ENCODE peak calls at places on chromosomes 7 and 10, in ten cellular contexts. M is CD4-positive, CD25-positive, alpha-beta regulatory T cell; Y is aorta; N is HCT116; O is hepatocyte; A is astrocyte; H is PC-3; J is AG04450; U is A549; E is psoas muscle. Q is an unnamed sample. For H3K9me3, the result is how much of the 10 kb centered on the place peaks cover.

GRCh38 chr7:140190588-140190987 is 13.8 kb upstream of the KDM7A start:
- DNase-seq in U (no peak), E (no peak), J (no peak), O (no peak), N (no peak), M (no peak), Y (no peak), H (no peak), A (no peak), Q (no peak)

GRCh38 chr10:19724287-19724686 is 91.9 kb upstream of the PLXDC2 start:
- DNase-seq in A (no peak), N (no peak), E (no peak), M (no peak), Y (no peak), J (no peak), H (no peak), O (no peak), U (no peak), Q (no peak)

GRCh38 chr10:16816830-16817124 is 447 bp downstream of the RSU1 start:
- DNase-seq in A (no peak), H (no peak), Y (no peak), E (no peak), U (peak), M (no peak), O (no peak), J (no peak), N (no peak), Q (no peak)

GRCh38 chr10:117442944-117443676 is 67.9 kb upstream of the PDZD8 start:
- DNase-seq in N (peak), H (peak), E (peak), M (peak), Y (peak), A (peak), J (no peak), U (peak), O (peak), Q (peak)

GRCh38 chr7:27095050-27095896 is 527 bp downstream of the HOXA1 start:
- DNase-seq in H (no peak), Y (no peak), U (no peak), O (no peak), E (peak), N (no peak), A (peak), M (peak), J (no peak), Q (no peak)

GRCh38 chr10:122648599-122649428 is 50.8 kb downstream of the C10orf120 start:
- DNase-seq in U (peak), Y (no peak), H (peak), O (peak), N (peak), M (peak), E (peak), J (peak), A (no peak), Q (peak)

GRCh38 chr10:66349726-66350125 is 576.1 kb upstream of the LRRTM3 start:
- DNase-seq in E (no peak), M (no peak), H (peak), Y (no peak), U (no peak), J (no peak), A (peak), N (no peak), O (no peak), Q (no peak)

GRCh38 chr10:45082176-45082575 is 81.5 kb downstream of the ZNF22 start:
- DNase-seq in H (no peak), N (no peak), O (no peak), M (no peak), E (no peak), Y (no peak), U (no peak), A (no peak), J (no peak), Q (no peak)

GRCh38 chr10:97778452-97779302 is 6.9 kb upstream of the SFRP5 start:
- DNase-seq in J (no peak), N (no peak), Y (no peak), A (no peak), U (no peak), O (no peak), H (no peak), E (no peak), M (no peak), Q (no peak)

GRCh38 chr7:50317697-50318640 is 13.5 kb downstream of the IKZF1 start:
- DNase-seq in A (no peak), O (no peak), Y (no peak), H (no peak), J (no peak), U (no peak), N (no peak), M (peak), E (no peak), Q (no peak)

GRCh38 chr10:1643161-1643910 is 94.0 kb downstream of the ADARB2 start:
- DNase-seq in M (peak), H (peak), U (peak), A (no peak), E (no peak), N (no peak), O (peak), J (no peak), Y (no peak), Q (no peak)

GRCh38 chr10:31606841-31607240 is 287.8 kb downstream of the ZEB1 start:
- DNase-seq in N (no peak), J (no peak), Y (no peak), O (no peak), U (no peak), M (no peak), E (no peak), H (no peak), A (no peak), Q (no peak)

GRCh38 chr7:128135275-128136214 is 104.3 kb upstream of the LRRC4 start:
- DNase-seq in J (no peak), M (peak), E (peak), N (peak), U (peak), O (peak), H (peak), A (peak), Y (peak), Q (peak)

GRCh38 chr10:106023329-106023728 is 1141.2 kb downstream of the SORCS1 start:
- DNase-seq in U (no peak), M (no peak), J (no peak), Y (no peak), O (no peak), N (no peak), H (no peak), A (no peak), E (no peak), Q (no peak)

DNA sequence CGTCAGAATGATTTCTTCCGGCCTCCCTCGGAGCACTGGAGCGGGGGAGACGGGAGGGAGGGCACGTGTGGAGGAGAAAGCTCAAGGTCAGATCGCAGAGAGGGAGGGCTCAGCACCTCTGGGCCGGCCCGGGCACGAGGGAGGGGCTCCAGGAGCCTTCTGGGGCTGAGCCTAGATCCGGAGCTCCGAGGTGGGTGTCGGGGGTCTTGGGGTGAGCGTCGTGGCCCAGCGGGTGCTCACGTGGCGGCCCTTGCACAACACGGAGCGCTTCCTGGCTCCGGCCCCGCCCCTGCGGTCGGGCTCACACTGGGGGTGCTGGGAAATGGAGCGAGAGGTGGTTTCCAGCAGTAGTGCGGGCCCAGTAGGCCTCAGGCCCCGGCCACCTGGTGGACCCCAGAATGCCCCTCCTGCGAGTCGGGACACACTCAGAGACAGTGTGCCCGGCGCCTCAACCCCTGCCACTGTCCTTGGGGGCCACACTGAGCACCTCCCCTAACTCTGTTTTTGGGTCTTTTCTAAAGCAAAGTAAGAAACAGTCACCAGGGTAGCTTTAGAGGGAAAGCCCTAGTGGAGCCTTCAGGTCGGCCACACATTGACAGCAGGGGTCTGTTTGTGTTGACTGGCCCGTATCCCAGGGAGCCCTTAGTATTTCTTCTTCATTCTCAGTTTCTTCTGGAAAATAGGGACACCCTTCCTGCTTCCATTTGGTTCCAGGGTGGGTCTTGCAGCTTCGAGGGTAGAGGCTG is 798 bp downstream of the PPIF start:
- DNase-seq in H (peak), N (peak), O (peak), J (peak), Y (peak), A (peak), M (peak), U (peak), E (peak), Q (peak)
- H3K27ac ChIP-seq in H (peak), N (peak), O (peak), J (peak), Y (no peak), A (peak), M (peak), U (peak), E (peak), Q (peak)

GRCh38 chr7:23852135-23852534 is 142.1 kb downstream of the STK31 start:
- DNase-seq in U (no peak), M (no peak), J (no peak), O (no peak), N (no peak), A (peak), H (no peak), E (no peak), Y (no peak), Q (no peak)
- H3K9me3 ChIP-seq in U (under half), M (under half), J (under half), O (under half), N (under half), A (under half), H (under half), E (under half), Y (under half), Q (under half)

GRCh38 chr10:86666538-86666937 is 1.8 kb upstream of the LDB3 start:
- DNase-seq in E (no peak), Y (no peak), J (no peak), O (no peak), M (no peak), U (no peak), H (no peak), A (no peak), N (no peak), Q (no peak)
- H3K4me3 ChIP-seq in E (peak), Y (no peak), J (no peak), O (no peak), M (no peak), U (no peak), H (no peak), A (no peak), N (no peak), Q (no peak)

GRCh38 chr10:43979551-43979950 is 330.9 kb upstream of the ZNF32 start:
- DNase-seq in J (no peak), H (no peak), Y (no peak), M (no peak), E (no peak), N (no peak), A (no peak), U (no peak), O (no peak), Q (no peak)

GRCh38 chr10:43980313-43980712 is 331.6 kb upstream of the ZNF32 start:
- DNase-seq in E (no peak), J (no peak), U (no peak), N (no peak), M (peak), A (no peak), H (no peak), O (no peak), Y (no peak), Q (no peak)

GRCh38 chr10:43976292-43976691 is 327.6 kb upstream of the ZNF32 start:
- DNase-seq in O (no peak), U (no peak), N (no peak), M (no peak), H (no peak), Y (no peak), A (no peak), E (no peak), J (no peak), Q (no peak)

GRCh38 chr10:43978936-43979335 is 330.3 kb upstream of the ZNF32 start:
- DNase-seq in E (no peak), M (no peak), A (no peak), J (no peak), O (no peak), U (no peak), N (no peak), Y (no peak), H (no peak), Q (no peak)

GRCh38 chr10:43978091-43978490 is 329.4 kb upstream of the ZNF32 start:
- DNase-seq in Y (no peak), E (no peak), A (no peak), U (no peak), H (no peak), N (no peak), O (no peak), M (peak), J (no peak), Q (no peak)
- H3K27ac ChIP-seq in Y (no peak), E (no peak), A (no peak), U (no peak), H (no peak), N (no peak), O (no peak), M (no peak), J (no peak), Q (no peak)

GRCh38 chr7:147136369-147136768 is 1019.8 kb downstream of the CNTNAP2 start:
- DNase-seq in Y (no peak), N (no peak), O (no peak), J (no peak), E (no peak), M (no peak), H (no peak), U (no peak), A (no peak), Q (no peak)
- H3K9me3 ChIP-seq in Y (under half), N (under half), O (under half), J (under half), E (under half), M (under half), H (under half), U (under half), A (under half), Q (under half)

GRCh38 chr7:44127161-44127560 is 3.8 kb upstream of the POLD2 start:
- DNase-seq in A (no peak), U (no peak), H (no peak), Y (no peak), O (no peak), N (no peak), M (no peak), J (no peak), E (no peak), Q (no peak)
- H3K4me3 ChIP-seq in A (no peak), U (no peak), H (no peak), Y (no peak), O (no peak), N (no peak), M (no peak), J (no peak), E (no peak), Q (no peak)

GRCh38 chr7:91064938-91065337 is 199.3 kb upstream of the FZD1 start:
- DNase-seq in H (no peak), M (no peak), A (peak), Y (no peak), O (no peak), N (no peak), U (no peak), E (no peak), J (no peak), Q (no peak)
- H3K27ac ChIP-seq in H (no peak), M (no peak), A (no peak), Y (no peak), O (no peak), N (no peak), U (no peak), E (no peak), J (no peak), Q (no peak)

GRCh38 chr7:158124671-158125079 is 462.9 kb downstream of the PTPRN2 start:
- DNase-seq in A (no peak), E (peak), J (no peak), N (no peak), U (no peak), Y (no peak), H (no peak), M (no peak), O (no peak), Q (no peak)
- H3K9me3 ChIP-seq in A (under half), E (under half), J (half or more), N (under half), U (under half), Y (under half), H (under half), M (under half), O (under half), Q (under half)

GRCh38 chr10:132446661-132447445 is 49.9 kb downstream of the PWWP2B start:
- DNase-seq in H (peak), M (peak), J (no peak), U (peak), E (no peak), O (peak), A (no peak), N (peak), Y (peak), Q (no peak)
- H3K4me3 ChIP-seq in H (no peak), M (no peak), J (no peak), U (peak), E (no peak), O (no peak), A (no peak), N (peak), Y (no peak), Q (no peak)

GRCh38 chr7:3282457-3282856 is 18.6 kb upstream of the SDK1 start:
- DNase-seq in U (no peak), O (no peak), H (no peak), N (no peak), M (no peak), E (peak), Y (peak), A (no peak), J (no peak), Q (no peak)
- H3K27ac ChIP-seq in U (no peak), O (no peak), H (no peak), N (no peak), M (no peak), E (no peak), Y (no peak), A (no peak), J (no peak), Q (no peak)